ENCODE peak calls at places on chromosomes 16 and 17, in eight cellular contexts. U, L, C, J, R, S, O and E are unnamed samples.

GRCh38 chr17:79678091-79678731 is 52.5 kb upstream of the ENPP7 start:
- DNase-seq in U (no peak), L (no peak), C (no peak), J (no peak), R (no peak), S (no peak), O (no peak), E (no peak)

GRCh38 chr16:50213939-50214519 is 52.3 kb upstream of the ADCY7 start:
- DNase-seq in U (no peak), L (peak; percentile 42), C (no peak), J (no peak), R (peak; percentile 75), S (no peak), O (peak; percentile 63), E (peak; percentile 28)

GRCh38 chr17:2050871-2051387 is 4.0 kb upstream of the HIC1 start:
- DNase-seq in U (no peak), L (no peak), C (peak; percentile 63), J (no peak), R (no peak), S (no peak), O (no peak), E (no peak)

GRCh38 chr17:28745052-28745776 is 1.4 kb downstream of the TRAF4 start:
- DNase-seq in U (peak; percentile 79), L (peak; percentile 25), C (peak; percentile 77), J (peak; percentile 80), R (peak; percentile 38), S (peak; percentile 90), O (no peak), E (peak; percentile 30)

GRCh38 chr17:35725058-35725457 is 6.4 kb upstream of the RASL10B start:
- DNase-seq in U (no peak), L (no peak), C (no peak), J (no peak), R (no peak), S (no peak), O (no peak), E (no peak)

GRCh38 chr16:89453662-89454321 is 36.6 kb downstream of the ANKRD11 start:
- DNase-seq in U (no peak), L (no peak), C (no peak), J (no peak), R (no peak), S (peak; percentile 34), O (no peak), E (no peak)

GRCh38 chr16:74591914-74592650 is 14.8 kb downstream of the GLG1 start:
- DNase-seq in U (no peak), L (no peak), C (no peak), J (no peak), R (no peak), S (no peak), O (no peak), E (no peak)

GRCh38 chr16:10136916-10137315 is 45.3 kb downstream of the GRIN2A start:
- DNase-seq in U (no peak), L (peak; percentile 48), C (peak; percentile 56), J (no peak), R (no peak), S (peak; percentile 8), O (no peak), E (no peak)

GRCh38 chr17:76968707-76969597 is 100.7 kb downstream of the MGAT5B start:
- DNase-seq in U (peak; percentile 68), L (peak; percentile 82), C (peak; percentile 100), J (no peak), R (peak; percentile 1), S (peak; percentile 98), O (no peak), E (no peak)

GRCh38 chr17:77772461-77772897 is 186.0 kb upstream of the TNRC6C start:
- DNase-seq in U (peak; percentile 55), L (peak; percentile 92), C (peak; percentile 96), J (no peak), R (no peak), S (peak; percentile 95), O (peak; percentile 60), E (peak; percentile 46)

GRCh38 chr17:60392845-60393702 is 1.1 kb upstream of the USP32 start:
- DNase-seq in U (peak; percentile 6), L (no peak), C (no peak), J (no peak), R (peak; percentile 47), S (peak; percentile 28), O (no peak), E (no peak)

GRCh38 chr16:51095114-51095872 is 55.8 kb downstream of the SALL1 start:
- DNase-seq in U (no peak), L (no peak), C (no peak), J (no peak), R (no peak), S (peak; percentile 22), O (no peak), E (no peak)

GRCh38 chr17:47316316-47316715 is 7.4 kb upstream of the EFCAB13 start:
- DNase-seq in U (no peak), L (no peak), C (no peak), J (no peak), R (peak; percentile 62), S (no peak), O (no peak), E (no peak)

GRCh38 chr17:56602292-56603130 is 9.0 kb downstream of the NOG start:
- DNase-seq in U (no peak), L (no peak), C (no peak), J (no peak), R (no peak), S (no peak), O (no peak), E (no peak)

GRCh38 chr16:30925646-30926332 is 2.4 kb downstream of the FBXL19 start:
- DNase-seq in U (no peak), L (no peak), C (no peak), J (no peak), R (no peak), S (no peak), O (no peak), E (no peak)

GRCh38 chr17:3986270-3986938 is 22.2 kb upstream of the ATP2A3 start:
- DNase-seq in U (no peak), L (no peak), C (peak; percentile 44), J (no peak), R (peak; percentile 49), S (no peak), O (no peak), E (no peak)

GRCh38 chr17:78883533-78884131 is 19.4 kb downstream of the CEP295NL start:
- DNase-seq in U (peak; percentile 62), L (peak; percentile 90), C (peak; percentile 85), J (peak; percentile 60), R (peak; percentile 13), S (peak; percentile 89), O (peak; percentile 57), E (peak; percentile 86)

GRCh38 chr16:55691771-55692170 is 36.0 kb downstream of the SLC6A2 start:
- DNase-seq in U (no peak), L (no peak), C (no peak), J (no peak), R (no peak), S (no peak), O (no peak), E (no peak)

GRCh38 chr16:988465-989353 is 7.1 kb downstream of the SOX8 start:
- DNase-seq in U (no peak), L (peak; percentile 26), C (no peak), J (no peak), R (no peak), S (no peak), O (no peak), E (peak; percentile 48)

GRCh38 chr17:21419299-21420239 is 43.4 kb downstream of the KCNJ12 start:
- DNase-seq in U (no peak), L (no peak), C (peak; percentile 48), J (peak; percentile 42), R (no peak), S (peak; percentile 25), O (no peak), E (no peak)

GRCh38 chr17:57869599-57870282 is 19.9 kb upstream of the MRPS23 start:
- DNase-seq in U (no peak), L (no peak), C (peak; percentile 25), J (no peak), R (peak; percentile 63), S (peak; percentile 51), O (no peak), E (no peak)

GRCh38 chr16:29943846-29944669 is 17.8 kb upstream of the TMEM219 start:
- DNase-seq in U (no peak), L (peak; percentile 71), C (peak; percentile 80), J (no peak), R (peak; percentile 99), S (peak; percentile 96), O (peak; percentile 98), E (no peak)

GRCh38 chr17:74161501-74161850 is 42.0 kb upstream of the RPL38 start:
- DNase-seq in U (no peak), L (no peak), C (peak; percentile 25), J (no peak), R (no peak), S (no peak), O (no peak), E (no peak)

GRCh38 chr16:80803341-80804060 is 897 bp downstream of the CDYL2 start:
- DNase-seq in U (peak; percentile 24), L (peak; percentile 80), C (peak; percentile 61), J (no peak), R (no peak), S (no peak), O (no peak), E (no peak)

GRCh38 chr17:42132941-42133340 is 10.3 kb downstream of the HSPB9 start:
- DNase-seq in U (no peak), L (peak; percentile 49), C (no peak), J (no peak), R (peak; percentile 61), S (no peak), O (no peak), E (no peak)

GRCh38 chr17:43545383-43545632 is 832 bp downstream of the ETV4 start:
- DNase-seq in U (no peak), L (no peak), C (no peak), J (no peak), R (peak; percentile 11), S (no peak), O (no peak), E (no peak)

GRCh38 chr17:45156242-45156641 is 5.4 kb upstream of the HEXIM2 start:
- DNase-seq in U (no peak), L (no peak), C (no peak), J (no peak), R (no peak), S (no peak), O (no peak), E (no peak)

GRCh38 chr17:45923511-45924268 is 29.3 kb downstream of the MAPT start:
- DNase-seq in U (no peak), L (no peak), C (no peak), J (no peak), R (no peak), S (no peak), O (no peak), E (peak; percentile 13)

GRCh38 chr16:20814761-20815160 is 8.4 kb downstream of the REXO5 start:
- DNase-seq in U (no peak), L (no peak), C (no peak), J (no peak), R (no peak), S (no peak), O (no peak), E (no peak)

GRCh38 chr16:70688266-70688742 is 2.5 kb upstream of the MTSS2 start:
- DNase-seq in U (no peak), L (no peak), C (no peak), J (no peak), R (no peak), S (no peak), O (no peak), E (no peak)

GRCh38 chr17:47883589-47884426 is 12.2 kb upstream of the SP2 start:
- DNase-seq in U (no peak), L (no peak), C (no peak), J (peak; percentile 82), R (no peak), S (peak; percentile 89), O (no peak), E (no peak)